ENCODE peak calls at places on chromosomes 5 and 9, in eight cellular contexts. Q is GM12865, D is body of pancreas, N is choroid plexus epithelial cell, P is lower lobe of right lung, M is A549, S is tibial nerve, H is OCI-LY7. I is an unnamed sample.

GRCh38 chr9:98226516-98226915 is 28.9 kb downstream of the TBC1D2 start:
- DNase-seq in P (no peak), Q (no peak), H (no peak), D (no peak), N (peak; percentile 47), S (no peak), M (no peak), I (no peak)

GRCh38 chr9:4284925-4285324 is 14.9 kb downstream of the GLIS3 start:
- DNase-seq in S (no peak), Q (no peak), M (no peak), P (no peak), H (no peak), D (no peak), N (no peak), I (no peak)

GRCh38 chr5:147822686-147823491 is 8.6 kb downstream of the SPINK1 start:
- DNase-seq in Q (peak; percentile 66), N (peak; percentile 88), P (no peak), H (peak; percentile 77), M (peak; percentile 18), D (peak; percentile 53), S (no peak), I (peak; percentile 34)

GRCh38 chr5:150779397-150780179 is 1.0 kb downstream of the SMIM3 start:
- DNase-seq in P (no peak), M (no peak), S (no peak), D (no peak), N (peak; percentile 62), H (no peak), Q (no peak), I (no peak)

GRCh38 chr9:114811301-114811700 is 5.5 kb upstream of the TNFSF15 start:
- DNase-seq in D (peak; percentile 29), M (no peak), S (no peak), H (no peak), Q (no peak), N (no peak), P (no peak), I (peak; percentile 87)

GRCh38 chr5:107555425-107556090 is 115.2 kb downstream of the EFNA5 start:
- DNase-seq in M (no peak), S (no peak), P (no peak), D (no peak), H (no peak), Q (no peak), N (peak; percentile 65), I (peak; percentile 89)

GRCh38 chr9:129469188-129469987 is 151.5 kb downstream of the C9orf50 start:
- DNase-seq in H (no peak), P (no peak), M (no peak), D (no peak), Q (no peak), N (no peak), S (no peak), I (no peak)

GRCh38 chr9:98085955-98086354 is 29.4 kb downstream of the NANS start:
- DNase-seq in S (no peak), P (no peak), Q (peak; percentile 28), H (no peak), N (no peak), D (no peak), M (no peak), I (no peak)

GRCh38 chr5:124057161-124057814 is 545.3 kb downstream of the CSNK1G3 start:
- DNase-seq in M (no peak), H (peak; percentile 80), N (peak; percentile 7), Q (peak; percentile 59), D (peak; percentile 63), P (peak; percentile 45), S (no peak), I (peak; percentile 89)

GRCh38 chr9:124660341-124660801 is 110.7 kb downstream of the NR6A1 start:
- DNase-seq in M (no peak), P (no peak), Q (peak; percentile 65), H (peak; percentile 16), N (peak; percentile 74), S (no peak), D (no peak), I (peak; percentile 91)

GRCh38 chr5:125134216-125135081 is 388.0 kb upstream of the ZNF608 start:
- DNase-seq in S (no peak), M (no peak), P (no peak), D (no peak), N (peak; percentile 72), H (no peak), Q (no peak), I (peak; percentile 76)

GRCh38 chr5:179232091-179232490 is 113.2 kb downstream of the ADAMTS2 start:
- DNase-seq in S (no peak), H (no peak), M (no peak), Q (no peak), N (no peak), D (no peak), P (peak; percentile 28), I (no peak)

GRCh38 chr5:71891406-71891805 is 172.3 kb downstream of the CARTPT start:
- DNase-seq in P (no peak), S (no peak), N (no peak), D (no peak), Q (no peak), M (no peak), H (no peak), I (no peak)

GRCh38 chr9:92948032-92948534 is 760 bp downstream of the FGD3 start:
- DNase-seq in N (no peak), P (no peak), S (no peak), Q (no peak), D (no peak), M (no peak), H (no peak), I (no peak)

GRCh38 chr9:134455951-134456739 is 129.9 kb downstream of the RXRA start:
- DNase-seq in P (peak; percentile 87), M (peak; percentile 59), N (peak; percentile 97), Q (peak; percentile 23), H (no peak), D (peak; percentile 49), S (peak; percentile 87), I (no peak)

GRCh38 chr5:117713585-117714198 is 1139.1 kb upstream of the SEMA6A start:
- DNase-seq in D (no peak), N (peak; percentile 5), H (peak; percentile 20), M (no peak), S (no peak), P (no peak), Q (no peak), I (no peak)

GRCh38 chr9:76459691-76460635 is 981 bp downstream of the GCNT1 start:
- DNase-seq in M (peak; percentile 33), H (peak; percentile 71), N (peak; percentile 75), Q (no peak), D (peak; percentile 31), P (peak; percentile 59), S (no peak), I (no peak)

GRCh38 chr9:133375116-133375723 is 640 bp downstream of the SURF4 start:
- DNase-seq in Q (peak; percentile 41), D (peak; percentile 50), P (no peak), N (peak; percentile 51), S (no peak), M (peak; percentile 71), H (peak; percentile 65), I (no peak)

GRCh38 chr5:94623026-94623425 is 4.6 kb downstream of the SLF1 start:
- DNase-seq in N (no peak), Q (no peak), H (no peak), D (no peak), M (no peak), P (no peak), S (no peak), I (no peak)

GRCh38 chr5:149229298-149229937 is 42.2 kb upstream of the AFAP1L1 start:
- DNase-seq in N (no peak), M (no peak), D (no peak), P (no peak), Q (no peak), H (no peak), S (no peak), I (no peak)

GRCh38 chr9:14245901-14246525 is 67.9 kb downstream of the NFIB start:
- DNase-seq in D (no peak), H (no peak), N (peak; percentile 76), P (no peak), S (no peak), M (no peak), Q (no peak), I (peak; percentile 75)

DNA sequence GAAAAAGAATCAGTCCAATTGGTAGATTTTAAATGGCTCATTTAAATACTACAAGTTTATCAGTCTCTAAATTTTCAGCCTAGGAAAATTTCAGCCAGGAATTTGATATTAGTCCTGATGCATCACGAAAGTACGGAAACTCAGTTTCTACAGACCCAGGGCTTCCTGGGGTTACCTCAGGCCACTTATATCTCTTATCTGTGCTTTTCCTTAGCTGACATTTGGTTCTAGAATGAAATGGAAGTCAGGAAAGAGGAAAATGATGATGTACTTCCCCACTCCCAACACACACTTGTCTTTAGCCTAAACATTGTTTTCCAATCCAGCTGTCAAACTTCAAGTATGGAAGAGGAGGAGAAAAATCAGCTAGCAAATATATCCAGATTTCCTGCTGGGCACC is 27.0 kb downstream of the ITGA1 start:
- DNase-seq in N (no peak), D (no peak), Q (no peak), P (no peak), H (no peak), M (no peak), S (no peak), I (no peak)
- TF ChIP-seq CTCF in N (no peak), D (no peak), Q (no peak), P (no peak), H (no peak), M (no peak), S (no peak), I (no peak)

GRCh38 chr9:37528652-37529072 is 42.9 kb downstream of the POLR1E start:
- DNase-seq in N (peak; percentile 69), P (no peak), H (peak; percentile 47), S (no peak), Q (no peak), M (no peak), D (no peak), I (no peak)
- H3K4me3 ChIP-seq in N (no peak overlapping the region), P (no peak overlapping the region), H (no peak overlapping the region), S (no peak overlapping the region), Q (no peak overlapping the region), M (no peak overlapping the region), D (no peak overlapping the region), I (no peak overlapping the region)

GRCh38 chr5:140608730-140609520 is 24.1 kb downstream of the CD14 start:
- DNase-seq in M (no peak), P (peak; percentile 70), Q (no peak), H (no peak), N (no peak), S (no peak), D (no peak), I (no peak)
- TF ChIP-seq CTCF in M (no peak), P (no peak), Q (no peak), H (no peak), N (no peak), S (no peak), D (no peak), I (no peak)

DNA sequence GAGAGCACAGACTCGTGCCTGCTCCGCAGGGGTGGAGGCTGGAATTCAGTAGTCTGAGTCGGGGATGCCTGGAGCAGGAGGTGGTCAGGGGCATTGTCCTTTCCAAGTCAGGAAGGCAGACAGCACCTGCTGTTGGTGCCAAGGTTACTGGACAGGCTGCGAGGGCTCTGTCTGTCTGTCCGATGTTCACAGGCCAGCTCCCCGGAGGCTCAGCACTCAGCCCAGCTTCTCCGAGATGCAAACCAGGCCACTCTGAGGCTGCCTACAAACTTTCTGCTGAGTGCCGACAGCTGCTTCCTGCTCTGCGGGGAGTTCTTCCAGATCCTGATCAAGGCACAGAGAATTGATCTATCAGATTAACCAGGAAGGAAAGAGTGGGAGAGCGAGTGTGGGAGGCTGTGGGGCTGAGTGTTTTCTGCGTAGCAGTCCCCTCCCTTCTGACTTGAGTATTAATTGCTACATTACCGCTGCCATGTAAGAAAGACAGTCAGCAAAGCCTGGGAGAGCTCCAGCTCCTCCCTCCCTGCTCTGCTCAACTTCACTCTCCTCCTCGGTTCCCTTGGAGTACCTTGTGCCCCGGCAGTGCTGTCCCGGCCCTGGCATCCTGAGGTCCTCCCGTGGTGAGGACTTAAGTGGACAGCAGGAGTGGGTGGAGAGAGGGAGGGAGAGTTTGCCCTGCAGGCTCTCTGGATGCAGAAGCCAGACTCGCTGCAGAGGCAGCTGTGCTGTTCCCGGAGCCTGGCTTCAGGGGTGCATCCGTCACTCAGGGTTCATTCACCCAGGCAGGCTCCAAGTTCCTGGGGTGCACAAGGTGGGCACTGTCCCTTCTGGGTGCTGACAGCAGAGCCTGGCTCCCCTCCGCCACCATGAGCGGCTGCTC is 35.9 kb downstream of the KCNMB1 start:
- DNase-seq in N (peak; percentile 15), D (no peak), M (no peak), H (no peak), Q (no peak), P (no peak), S (no peak), I (no peak)
- H3K4me3 ChIP-seq in N (no peak overlapping the region), D (no peak overlapping the region), M (no peak overlapping the region), H (no peak overlapping the region), Q (no peak overlapping the region), P (peak overlapping the region; percentile 20), S (no peak overlapping the region), I (no peak overlapping the region)